ENCODE peak calls at places on chromosomes 4 and X, in six cellular contexts. R is A673, F is astrocyte, H is neural progenitor cell, M is MM.1S, Q is PC-3. E is an unnamed sample. For H3K4me1 and H3K9me3, the result is how much of the 10 kb centered on the place peaks cover.

GRCh38 chrX:136055651-136056221 is 70.5 kb downstream of the SLC9A6 start:
- DNase-seq in R (peak), F (peak), H (no peak), M (no peak), Q (peak), E (peak)

GRCh38 chr4:79042079-79042674 is 102.9 kb upstream of the PAQR3 start:
- DNase-seq in R (peak), F (peak), H (peak), M (peak), Q (peak), E (peak)

GRCh38 chr4:75495489-75495888 is 18.7 kb downstream of the RCHY1 start:
- DNase-seq in R (no peak), F (no peak), H (no peak), M (no peak), Q (no peak), E (no peak)

GRCh38 chr4:66606215-66606614 is 935.9 kb upstream of the EPHA5 start:
- DNase-seq in R (no peak), F (no peak), H (no peak), M (no peak), Q (no peak), E (no peak)

GRCh38 chr4:135319685-135320084 is 1118.1 kb upstream of the PABPC4L start:
- DNase-seq in R (no peak), F (no peak), H (peak), M (no peak), Q (peak), E (no peak)

GRCh38 chr4:20572976-20573375 is 127.3 kb upstream of the PACRGL start:
- DNase-seq in R (no peak), F (no peak), H (peak), M (no peak), Q (no peak), E (no peak)

GRCh38 chr4:151144329-151145072 is 45.1 kb downstream of the RPS3A start:
- DNase-seq in R (no peak), F (no peak), H (no peak), M (no peak), Q (no peak), E (no peak)

GRCh38 chr4:3262208-3263052 is 13.5 kb downstream of the MSANTD1 start:
- DNase-seq in R (no peak), F (no peak), H (peak), M (no peak), Q (no peak), E (no peak)

GRCh38 chr4:142773505-142773904 is 72.6 kb downstream of the INPP4B start:
- DNase-seq in R (no peak), F (no peak), H (no peak), M (no peak), Q (no peak), E (no peak)

GRCh38 chrX:119760026-119760902 is 1.9 kb downstream of the SOWAHD start:
- DNase-seq in R (no peak), F (no peak), H (no peak), M (no peak), Q (no peak), E (no peak)

GRCh38 chrX:20418809-20419208 is 152.1 kb upstream of the RPS6KA3 start:
- DNase-seq in R (no peak), F (no peak), H (no peak), M (no peak), Q (no peak), E (no peak)

GRCh38 chrX:5051831-5052491 is 1176.7 kb downstream of the NLGN4X start:
- DNase-seq in R (peak), F (peak), H (no peak), M (no peak), Q (peak), E (peak)

GRCh38 chrX:148281920-148282319 is 218.5 kb upstream of the AFF2 start:
- DNase-seq in R (no peak), F (no peak), H (no peak), M (no peak), Q (no peak), E (no peak)

GRCh38 chr4:7021930-7022658 is 21.1 kb upstream of the TADA2B start:
- DNase-seq in R (no peak), F (peak), H (no peak), M (no peak), Q (peak), E (peak)

GRCh38 chr4:156193800-156194199 is 240.1 kb upstream of the CTSO start:
- DNase-seq in R (peak), F (peak), H (no peak), M (peak), Q (no peak), E (no peak)

DNA sequence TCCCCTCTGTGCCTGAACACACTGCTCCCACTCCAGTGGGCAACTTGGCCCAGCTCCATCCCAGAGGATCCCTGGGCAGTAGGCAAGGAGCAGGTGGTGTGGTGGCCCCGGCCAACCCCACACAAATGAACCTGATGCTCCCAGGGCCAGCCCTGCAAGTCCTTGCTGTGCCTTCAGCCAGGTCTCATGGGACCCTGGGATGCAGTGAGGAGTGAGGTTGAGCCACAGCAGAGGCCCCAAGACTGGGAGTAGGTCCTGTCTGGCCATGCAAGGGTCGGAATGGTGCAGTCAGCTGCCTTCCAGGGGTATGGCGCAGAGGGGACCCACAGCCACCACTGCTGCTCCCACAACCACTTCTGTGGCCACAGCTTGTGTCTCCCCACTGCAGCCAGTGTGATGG is 234.5 kb upstream of the DKK2 start:
- DNase-seq in R (no peak), F (no peak), H (no peak), M (no peak), Q (no peak), E (no peak)
- H3K4me1 ChIP-seq in R (under half), F (under half), H (under half), M (under half), Q (under half), E (under half)

GRCh38 chr4:148795156-148795864 is 353.1 kb upstream of the NR3C2 start:
- DNase-seq in R (no peak), F (peak), H (peak), M (no peak), Q (peak), E (peak)
- H3K9me3 ChIP-seq in R (under half), F (under half), H (under half), M (under half), Q (under half), E (under half)

DNA sequence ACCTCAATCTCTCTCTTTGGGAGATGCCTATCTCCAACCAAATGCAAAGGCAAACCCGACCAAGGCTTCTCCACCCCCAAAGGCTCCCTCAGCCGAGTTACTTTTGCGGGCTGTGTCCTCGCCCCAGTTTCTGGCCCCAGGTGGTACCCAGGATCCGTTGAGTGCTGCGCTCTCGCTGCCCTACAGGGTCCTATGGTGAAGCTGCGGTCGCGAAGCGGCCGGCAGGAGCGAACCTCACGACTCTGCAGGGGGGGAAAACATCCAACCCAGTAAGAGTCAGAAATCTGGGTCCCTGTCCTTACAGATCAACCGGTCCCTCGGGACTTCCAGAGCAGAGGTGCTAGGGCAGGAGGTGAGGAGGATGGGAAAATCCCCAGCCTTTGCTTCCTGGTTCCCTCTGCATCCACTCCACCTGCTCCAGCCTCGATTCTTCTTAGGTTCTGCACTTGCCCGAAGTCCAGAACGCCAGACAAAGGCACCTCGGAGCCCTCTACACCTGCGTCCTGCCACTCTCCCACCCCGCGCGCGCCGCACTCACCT is 463 bp downstream of the HS3ST1 start:
- DNase-seq in R (no peak), F (no peak), H (peak), M (peak), Q (no peak), E (no peak)
- TF ChIP-seq EZH2 in R (no peak), F (no peak), H (peak), M (no peak), Q (no peak), E (no peak)

GRCh38 chr4:185665655-185666054 is 130.3 kb upstream of the PDLIM3 start:
- DNase-seq in R (no peak), F (no peak), H (no peak), M (no peak), Q (peak), E (no peak)
- H3K4me1 ChIP-seq in R (under half), F (under half), H (under half), M (under half), Q (under half), E (under half)

DNA sequence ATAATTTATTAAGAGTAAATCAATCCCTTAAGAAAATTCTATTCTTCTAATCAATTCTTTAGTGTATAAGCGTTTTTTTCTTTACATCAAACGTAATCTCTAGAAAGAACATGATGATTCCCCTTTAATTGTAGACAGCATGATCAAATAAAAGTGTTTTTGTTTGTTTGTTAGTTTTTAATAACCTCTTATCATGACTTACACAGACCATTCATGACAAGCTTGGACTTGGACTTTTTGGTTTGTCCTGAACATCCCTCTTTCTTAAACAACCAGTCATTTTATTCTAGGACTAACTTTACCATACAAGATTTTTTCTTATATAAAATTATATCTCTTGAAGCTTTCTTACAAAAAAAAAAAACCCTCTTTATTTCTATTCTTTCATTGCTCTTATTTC is 344.6 kb upstream of the SPOCK3 start:
- DNase-seq in R (no peak), F (no peak), H (peak), M (no peak), Q (peak), E (no peak)
- H3K9me3 ChIP-seq in R (under half), F (under half), H (under half), M (under half), Q (under half), E (under half)

GRCh38 chr4:54092405-54092759 is 7.6 kb upstream of the GSX2 start:
- DNase-seq in R (no peak), F (no peak), H (no peak), M (no peak), Q (no peak), E (no peak)

GRCh38 chr4:54090804-54091623 is 8.9 kb upstream of the GSX2 start:
- DNase-seq in R (no peak), F (no peak), H (peak), M (no peak), Q (peak), E (peak)

GRCh38 chr4:54092800-54093608 is 7.0 kb upstream of the GSX2 start:
- DNase-seq in R (no peak), F (no peak), H (peak), M (no peak), Q (no peak), E (no peak)

GRCh38 chr4:54090404-54090803 is 9.6 kb upstream of the GSX2 start:
- DNase-seq in R (no peak), F (no peak), H (no peak), M (no peak), Q (no peak), E (no peak)

DNA sequence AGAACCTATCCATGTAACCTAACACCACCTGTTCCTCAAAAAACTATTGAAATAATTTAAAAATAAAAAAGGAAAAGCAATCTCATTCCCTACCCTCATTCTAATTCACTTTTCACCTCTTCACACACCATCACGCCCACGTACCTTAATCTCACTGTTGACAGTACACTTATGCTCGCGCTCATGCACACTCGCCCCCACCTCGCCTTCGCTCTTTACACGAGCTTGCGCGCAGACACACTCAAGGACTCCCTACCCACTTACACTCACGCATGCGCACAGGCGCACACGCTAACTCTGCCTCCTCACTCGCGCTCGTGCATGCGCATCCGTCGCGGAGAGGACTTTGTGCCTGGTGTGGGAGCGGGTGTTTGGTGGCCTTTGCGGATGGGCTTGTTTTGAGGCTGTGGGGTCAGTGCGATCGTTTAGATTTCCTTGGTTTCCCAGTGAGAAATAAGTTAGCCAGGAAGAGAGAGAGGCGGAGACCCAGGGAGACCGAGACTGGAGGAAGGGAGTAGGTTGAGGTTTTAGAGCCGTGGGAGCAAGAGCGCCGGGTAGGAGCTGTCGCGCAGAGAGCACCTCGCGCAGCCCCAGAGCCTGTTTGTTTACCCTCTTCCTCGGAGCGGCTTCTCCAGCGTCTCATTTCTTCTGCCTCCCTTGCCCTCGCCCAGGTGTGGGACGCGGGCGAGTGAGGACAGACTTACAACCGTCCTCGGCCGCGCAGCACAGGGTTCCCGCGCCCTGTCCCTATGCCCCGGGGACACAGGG is 8.1 kb upstream of the GSX2 start:
- DNase-seq in R (peak), F (peak), H (peak), M (peak), Q (peak), E (peak)
- TF ChIP-seq EZH2 in R (no peak), F (no peak), H (peak), M (no peak), Q (no peak), E (no peak)

GRCh38 chrX:12950851-12951589 is 23.9 kb upstream of the TMSB4X start:
- DNase-seq in R (peak), F (no peak), H (peak), M (no peak), Q (no peak), E (peak)

GRCh38 chrX:12953420-12953819 is 21.5 kb upstream of the TMSB4X start:
- DNase-seq in R (no peak), F (no peak), H (no peak), M (no peak), Q (no peak), E (no peak)

GRCh38 chrX:12949205-12949926 is 25.5 kb upstream of the TMSB4X start:
- DNase-seq in R (no peak), F (peak), H (no peak), M (no peak), Q (no peak), E (no peak)

GRCh38 chrX:12949927-12950656 is 24.8 kb upstream of the TMSB4X start:
- DNase-seq in R (peak), F (peak), H (no peak), M (peak), Q (no peak), E (peak)

GRCh38 chrX:12951590-12951965 is 23.3 kb upstream of the TMSB4X start:
- DNase-seq in R (no peak), F (no peak), H (no peak), M (no peak), Q (no peak), E (no peak)
- H3K4me1 ChIP-seq in R (under half), F (under half), H (under half), M (under half), Q (under half), E (under half)

E was measured in hepatocyte.